ENCODE peak calls at places on chromosome 9, in four cellular contexts. R, C, D and M are unnamed samples.

GRCh38 chr9:133677126-133678010 is 41.2 kb downstream of the DBH start:
- DNase-seq in R (peak), C (peak), D (no peak), M (no peak)

GRCh38 chr9:127424669-127424986 is 446 bp downstream of the ZNF79 start:
- DNase-seq in R (no peak), C (peak), D (no peak), M (no peak)

GRCh38 chr9:106084702-106085101 is 390.4 kb downstream of the TMEM38B start:
- DNase-seq in R (no peak), C (no peak), D (no peak), M (no peak)

GRCh38 chr9:114894801-114895433 is 35.5 kb downstream of the TNFSF8 start:
- DNase-seq in R (no peak), C (peak), D (peak), M (no peak)

GRCh38 chr9:70229579-70229978 is 29.2 kb upstream of the SMC5 start:
- DNase-seq in R (no peak), C (peak), D (peak), M (no peak)

GRCh38 chr9:123396007-123396511 is 40.1 kb downstream of the CRB2 start:
- DNase-seq in R (no peak), C (no peak), D (no peak), M (no peak)

GRCh38 chr9:73006986-73007385 is 54.1 kb upstream of the ALDH1A1 start:
- DNase-seq in R (no peak), C (no peak), D (no peak), M (no peak)

GRCh38 chr9:96391021-96391765 is 7.7 kb upstream of the SLC35D2 start:
- DNase-seq in R (no peak), C (no peak), D (no peak), M (no peak)

GRCh38 chr9:113913426-113914195 is 37.5 kb downstream of the ZNF618 start:
- DNase-seq in R (no peak), C (no peak), D (no peak), M (no peak)

GRCh38 chr9:98913044-98913443 is 30.7 kb upstream of the COL15A1 start:
- DNase-seq in R (no peak), C (no peak), D (no peak), M (no peak)

GRCh38 chr9:111992523-111992922 is 95.9 kb downstream of the UGCG start:
- DNase-seq in R (no peak), C (no peak), D (no peak), M (no peak)

GRCh38 chr9:116661037-116661954 is 25.8 kb upstream of the TRIM32 start:
- DNase-seq in R (no peak), C (peak), D (peak), M (no peak)

GRCh38 chr9:3708751-3709150 is 182.9 kb upstream of the RFX3 start:
- DNase-seq in R (no peak), C (no peak), D (peak), M (no peak)

GRCh38 chr9:89278997-89279739 is 31.8 kb upstream of the CKS2 start:
- DNase-seq in R (no peak), C (peak), D (peak), M (no peak)

GRCh38 chr9:20508242-20508641 is 114.1 kb downstream of the MLLT3 start:
- DNase-seq in R (no peak), C (peak), D (peak), M (no peak)

GRCh38 chr9:133996531-133997520 is 4.7 kb upstream of the VAV2 start:
- DNase-seq in R (peak), C (no peak), D (no peak), M (no peak)

GRCh38 chr9:34127035-34127948 is 794 bp upstream of the DCAF12 start:
- DNase-seq in R (no peak), C (peak), D (no peak), M (no peak)

GRCh38 chr9:37424204-37424685 is 1.7 kb downstream of the GRHPR start:
- DNase-seq in R (no peak), C (no peak), D (peak), M (no peak)

GRCh38 chr9:38333047-38333446 is 59.5 kb upstream of the ALDH1B1 start:
- DNase-seq in R (no peak), C (no peak), D (no peak), M (no peak)

GRCh38 chr9:134469041-134469875 is 143.0 kb downstream of the RXRA start:
- DNase-seq in R (peak), C (no peak), D (peak), M (no peak)

GRCh38 chr9:114405294-114406034 is 17.7 kb upstream of the AKNA start:
- DNase-seq in R (peak), C (peak), D (peak), M (peak)

GRCh38 chr9:114988962-114989599 is 58.7 kb upstream of the TNFSF8 start:
- DNase-seq in R (no peak), C (no peak), D (no peak), M (no peak)

GRCh38 chr9:88852794-88853193 is 138.5 kb upstream of the S1PR3 start:
- DNase-seq in R (no peak), C (no peak), D (peak), M (no peak)

GRCh38 chr9:69131682-69132081 is 42.4 kb upstream of the TJP2 start:
- DNase-seq in R (no peak), C (no peak), D (peak), M (no peak)

GRCh38 chr9:134333234-134333873 is 7.1 kb downstream of the RXRA start:
- DNase-seq in R (no peak), C (no peak), D (peak), M (no peak)

GRCh38 chr9:126999315-127000068 is 84.9 kb downstream of the RALGPS1 start:
- DNase-seq in R (no peak), C (no peak), D (no peak), M (no peak)

GRCh38 chr9:86614871-86615849 is 260.9 kb upstream of the TUT7 start:
- DNase-seq in R (no peak), C (peak), D (peak), M (no peak)

GRCh38 chr9:21252727-21253547 is 13.1 kb upstream of the IFNA14 start:
- DNase-seq in R (peak), C (peak), D (peak), M (no peak)

GRCh38 chr9:106619211-106619610 is 243.8 kb upstream of the ZNF462 start:
- DNase-seq in R (no peak), C (no peak), D (no peak), M (no peak)